ENCODE peak calls at places on chromosomes 5 and 9, in five cellular contexts. Q is uterus; X is CD8-positive, alpha-beta T cell; U is body of pancreas; L is effector memory CD4-positive, alpha-beta T cell. T is an unnamed sample.

GRCh38 chr5:80798166-80798565 is 143.4 kb upstream of the DHFR start:
- DNase-seq in Q (no peak), X (no peak), U (no peak), L (no peak), T (no peak)

GRCh38 chr5:89255845-89256463 is 373.0 kb upstream of the MEF2C start:
- DNase-seq in Q (no peak), X (no peak), U (no peak), L (no peak), T (no peak)

GRCh38 chr9:75181748-75182147 is 93.4 kb downstream of the OSTF1 start:
- DNase-seq in Q (no peak), X (no peak), U (no peak), L (no peak), T (no peak)

GRCh38 chr5:153659337-153659736 is 168.9 kb downstream of the GRIA1 start:
- DNase-seq in Q (no peak), X (no peak), U (no peak), L (no peak), T (no peak)

GRCh38 chr5:132499440-132500243 is 9.1 kb upstream of the IRF1 start:
- DNase-seq in Q (no peak), X (no peak), U (no peak), L (no peak), T (no peak)

GRCh38 chr9:35490155-35490909 is 421 bp downstream of the RUSC2 start:
- DNase-seq in Q (no peak), X (no peak), U (peak; percentile 29), L (no peak), T (peak; percentile 63)

GRCh38 chr9:93081081-93081529 is 14.9 kb upstream of the CARD19 start:
- DNase-seq in Q (peak; percentile 15), X (peak; percentile 43), U (no peak), L (no peak), T (no peak)

GRCh38 chr5:98768160-98769005 is 5.1 kb upstream of the RGMB start:
- DNase-seq in Q (peak; percentile 32), X (no peak), U (peak; percentile 49), L (no peak), T (peak; percentile 51)

GRCh38 chr9:136644343-136644592 is 18.4 kb upstream of the EGFL7 start:
- DNase-seq in Q (no peak), X (no peak), U (peak; percentile 89), L (no peak), T (peak; percentile 88)

GRCh38 chr9:7123743-7124142 is 366.0 kb downstream of the KDM4C start:
- DNase-seq in Q (no peak), X (no peak), U (no peak), L (no peak), T (no peak)

GRCh38 chr9:128249914-128250838 is 25.6 kb downstream of the GOLGA2 start:
- DNase-seq in Q (peak; percentile 68), X (peak; percentile 99), U (peak; percentile 96), L (peak; percentile 99), T (peak; percentile 93)
- H3K4me3 ChIP-seq in Q (no peak overlapping the region), X (peak overlapping the region; percentile 97), U (peak overlapping the region; percentile 32), L (peak overlapping the region; percentile 66), T (peak overlapping the region; percentile 44)

DNA sequence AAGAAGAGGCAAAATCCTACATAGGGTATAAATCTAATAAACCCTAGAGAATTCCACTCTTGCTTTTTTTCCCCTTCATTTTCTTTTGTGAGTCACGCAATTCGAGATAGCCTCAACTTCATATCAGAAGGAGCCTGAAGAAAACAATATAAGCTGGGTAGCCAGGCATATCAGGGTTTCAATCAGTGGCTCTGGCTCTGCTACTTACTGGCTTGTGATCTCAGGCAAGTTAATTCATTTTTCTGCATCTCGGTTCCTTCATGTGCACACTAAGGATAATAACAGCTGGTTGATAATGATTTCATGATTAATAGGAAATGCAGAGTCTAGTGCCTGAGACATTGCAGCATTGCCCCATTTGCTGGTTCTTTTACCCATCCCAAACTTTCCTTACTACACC is 46.5 kb upstream of the ASTN2 start:
- DNase-seq in Q (no peak), X (no peak), U (no peak), L (no peak), T (no peak)
- H3K4me1 ChIP-seq in Q (no peaks in the 10 kb centered on the region), X (no peaks in the 10 kb centered on the region), U (no peaks in the 10 kb centered on the region), L (no peaks in the 10 kb centered on the region), T (peaks cover 2% of the 10 kb centered on the region)

GRCh38 chr9:2126331-2126789 is 111.2 kb downstream of the SMARCA2 start:
- DNase-seq in Q (peak; percentile 69), X (no peak), U (no peak), L (no peak), T (no peak)
- H3K4me3 ChIP-seq in Q (peak overlapping the region; percentile 6), X (no peak overlapping the region), U (no peak overlapping the region), L (no peak overlapping the region), T (peak overlapping the region; percentile 26)

DNA sequence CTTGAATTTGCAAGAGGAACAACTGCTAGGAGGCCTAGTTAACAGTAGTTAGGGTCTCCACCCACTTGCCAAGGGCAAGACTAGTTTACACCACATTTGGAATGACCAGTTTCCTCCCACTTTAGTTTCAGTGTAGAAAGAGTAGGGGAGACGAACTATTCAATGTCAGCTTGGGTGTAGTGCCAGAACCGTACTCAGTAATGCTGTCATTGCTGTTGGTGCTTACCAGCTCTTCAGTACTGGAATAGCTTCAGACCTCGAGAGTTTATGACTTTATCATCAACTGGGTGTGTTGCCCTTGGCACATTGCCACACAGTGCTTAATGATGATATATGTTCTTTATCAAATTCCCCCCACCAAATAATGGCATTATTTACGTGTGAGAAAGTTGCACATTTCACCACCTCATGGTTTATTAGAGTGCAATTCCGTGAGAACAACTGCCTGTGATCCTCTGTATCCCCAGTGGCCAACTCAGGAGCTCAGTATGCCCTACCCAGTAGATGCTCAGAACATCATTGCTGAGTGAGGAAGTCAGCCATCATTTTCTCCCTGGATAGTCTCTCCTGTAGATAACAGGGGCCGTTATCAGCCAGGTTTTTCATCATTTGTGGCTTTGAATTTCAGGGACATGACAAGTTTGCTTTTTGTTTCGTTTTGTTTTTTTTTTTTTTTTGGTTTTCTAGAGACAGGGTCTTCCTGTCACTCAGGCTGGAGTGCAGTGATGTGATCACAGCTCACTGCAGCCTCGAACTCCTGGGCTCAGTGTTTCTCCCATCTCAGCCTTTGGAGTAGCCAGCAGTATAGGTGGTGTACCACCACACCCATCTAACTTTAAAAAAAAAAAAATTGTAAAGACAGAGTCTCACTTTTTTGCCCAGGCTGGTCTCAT is 67.3 kb downstream of the DOCK8 start:
- DNase-seq in Q (no peak), X (no peak), U (no peak), L (no peak), T (no peak)
- H3K4me1 ChIP-seq in Q (no peaks in the 10 kb centered on the region), X (peaks cover 72% of the 10 kb centered on the region), U (no peaks in the 10 kb centered on the region), L (peaks cover 54% of the 10 kb centered on the region), T (no peaks in the 10 kb centered on the region)